ENCODE peak calls at places on chromosome 16, in seven cellular contexts. One of them, this sample, is unnamed.

GRCh38 chr16:47158991-47159390 is 15.2 kb upstream of the NETO2 start:
- DNase-seq in AG20443: no peak
- DNase-seq in AG04449: no peak
- DNase-seq in activated gamma-delta T cell treated with Interleukin-2 at 50 U/mL for 16 hours: no peak
- DNase-seq in cardiac muscle cell: no peak
- DNase-seq in A549: no peak
- DNase-seq in IMR-90: no peak
- DNase-seq in this sample: no peak

GRCh38 chr16:84312783-84313382 is 18.2 kb downstream of the WFDC1 start:
- DNase-seq in cardiac muscle cell: peak
- DNase-seq in activated gamma-delta T cell treated with Interleukin-2 at 50 U/mL for 16 hours: no peak
- DNase-seq in AG04449: no peak
- DNase-seq in AG20443: no peak
- DNase-seq in IMR-90: no peak
- DNase-seq in A549: no peak
- DNase-seq in this sample: peak

GRCh38 chr16:73190688-73191087 is 142.8 kb upstream of the ZFHX3 start:
- DNase-seq in cardiac muscle cell: no peak
- DNase-seq in AG04449: no peak
- DNase-seq in IMR-90: no peak
- DNase-seq in activated gamma-delta T cell treated with Interleukin-2 at 50 U/mL for 16 hours: no peak
- DNase-seq in AG20443: no peak
- DNase-seq in A549: no peak
- DNase-seq in this sample: no peak

GRCh38 chr16:75621170-75621477 is 2.0 kb downstream of the ADAT1 start:
- DNase-seq in AG04449: no peak
- DNase-seq in A549: peak
- DNase-seq in IMR-90: peak
- DNase-seq in AG20443: peak
- DNase-seq in cardiac muscle cell: peak
- DNase-seq in activated gamma-delta T cell treated with Interleukin-2 at 50 U/mL for 16 hours: no peak
- DNase-seq in this sample: no peak

GRCh38 chr16:67936124-67936875 is at the start of gene PSMB10:
- DNase-seq in IMR-90: peak
- DNase-seq in AG04449: no peak
- DNase-seq in cardiac muscle cell: peak
- DNase-seq in A549: no peak
- DNase-seq in activated gamma-delta T cell treated with Interleukin-2 at 50 U/mL for 16 hours: peak
- DNase-seq in AG20443: peak
- DNase-seq in this sample: peak

GRCh38 chr16:22206847-22207714 is 1.0 kb downstream of the EEF2K start:
- DNase-seq in activated gamma-delta T cell treated with Interleukin-2 at 50 U/mL for 16 hours: no peak
- DNase-seq in AG20443: peak
- DNase-seq in cardiac muscle cell: peak
- DNase-seq in AG04449: no peak
- DNase-seq in IMR-90: peak
- DNase-seq in A549: peak
- DNase-seq in this sample: peak

GRCh38 chr16:2473425-2473926 is 1.5 kb upstream of the TBC1D24 start:
- DNase-seq in activated gamma-delta T cell treated with Interleukin-2 at 50 U/mL for 16 hours: no peak
- DNase-seq in A549: no peak
- DNase-seq in cardiac muscle cell: no peak
- DNase-seq in IMR-90: no peak
- DNase-seq in AG04449: no peak
- DNase-seq in AG20443: no peak
- DNase-seq in this sample: no peak

GRCh38 chr16:65704866-65705265 is 583.0 kb upstream of the CDH11 start:
- DNase-seq in A549: no peak
- DNase-seq in AG04449: no peak
- DNase-seq in activated gamma-delta T cell treated with Interleukin-2 at 50 U/mL for 16 hours: no peak
- DNase-seq in IMR-90: no peak
- DNase-seq in cardiac muscle cell: peak
- DNase-seq in AG20443: peak
- DNase-seq in this sample: no peak

GRCh38 chr16:89365044-89365467 is 125.3 kb downstream of the ANKRD11 start:
- DNase-seq in AG20443: peak
- DNase-seq in AG04449: peak
- DNase-seq in A549: no peak
- DNase-seq in activated gamma-delta T cell treated with Interleukin-2 at 50 U/mL for 16 hours: no peak
- DNase-seq in IMR-90: peak
- DNase-seq in cardiac muscle cell: no peak
- DNase-seq in this sample: no peak

GRCh38 chr16:2288701-2289100 is 20.8 kb upstream of the RNPS1 start:
- DNase-seq in cardiac muscle cell: no peak
- DNase-seq in AG04449: no peak
- DNase-seq in activated gamma-delta T cell treated with Interleukin-2 at 50 U/mL for 16 hours: no peak
- DNase-seq in IMR-90: no peak
- DNase-seq in AG20443: no peak
- DNase-seq in A549: no peak
- DNase-seq in this sample: no peak

GRCh38 chr16:19765860-19766553 is 47.9 kb downstream of the IQCK start:
- DNase-seq in AG20443: no peak
- DNase-seq in AG04449: no peak
- DNase-seq in IMR-90: no peak
- DNase-seq in cardiac muscle cell: no peak
- DNase-seq in activated gamma-delta T cell treated with Interleukin-2 at 50 U/mL for 16 hours: no peak
- DNase-seq in A549: no peak
- DNase-seq in this sample: peak

GRCh38 chr16:73065617-73066313 is 17.8 kb upstream of the ZFHX3 start:
- DNase-seq in IMR-90: no peak
- DNase-seq in AG20443: no peak
- DNase-seq in activated gamma-delta T cell treated with Interleukin-2 at 50 U/mL for 16 hours: no peak
- DNase-seq in AG04449: no peak
- DNase-seq in A549: no peak
- DNase-seq in cardiac muscle cell: no peak
- DNase-seq in this sample: peak

GRCh38 chr16:47553853-47554564 is 92.9 kb downstream of the PHKB start:
- DNase-seq in IMR-90: no peak
- DNase-seq in AG20443: no peak
- DNase-seq in AG04449: no peak
- DNase-seq in cardiac muscle cell: no peak
- DNase-seq in activated gamma-delta T cell treated with Interleukin-2 at 50 U/mL for 16 hours: no peak
- DNase-seq in A549: no peak
- DNase-seq in this sample: no peak

GRCh38 chr16:66651965-66652364 is 44.6 kb downstream of the CMTM4 start:
- DNase-seq in cardiac muscle cell: no peak
- DNase-seq in A549: no peak
- DNase-seq in IMR-90: no peak
- DNase-seq in AG20443: no peak
- DNase-seq in AG04449: no peak
- DNase-seq in activated gamma-delta T cell treated with Interleukin-2 at 50 U/mL for 16 hours: no peak
- DNase-seq in this sample: peak

GRCh38 chr16:11251525-11252481 is 4.2 kb downstream of the SOCS1 start:
- DNase-seq in AG04449: peak
- DNase-seq in cardiac muscle cell: no peak
- DNase-seq in AG20443: no peak
- DNase-seq in IMR-90: peak
- DNase-seq in A549: no peak
- DNase-seq in activated gamma-delta T cell treated with Interleukin-2 at 50 U/mL for 16 hours: peak
- DNase-seq in this sample: no peak

GRCh38 chr16:867421-868385 is 67.2 kb upstream of the GNG13 start:
- DNase-seq in IMR-90: no peak
- DNase-seq in cardiac muscle cell: no peak
- DNase-seq in AG04449: no peak
- DNase-seq in A549: no peak
- DNase-seq in activated gamma-delta T cell treated with Interleukin-2 at 50 U/mL for 16 hours: no peak
- DNase-seq in AG20443: no peak
- DNase-seq in this sample: peak

GRCh38 chr16:69941251-69942098 is 9.7 kb upstream of the CLEC18A start:
- DNase-seq in AG04449: no peak
- DNase-seq in AG20443: peak
- DNase-seq in activated gamma-delta T cell treated with Interleukin-2 at 50 U/mL for 16 hours: no peak
- DNase-seq in IMR-90: no peak
- DNase-seq in cardiac muscle cell: no peak
- DNase-seq in A549: no peak
- DNase-seq in this sample: no peak